ENCODE peak calls at places on chromosomes 16 and 17, in seven cellular contexts. N is brain microvascular endothelial cell; T is AG10803; U is aorta; R is suprapubic skin; B is CD8-positive, alpha-beta T cell; H is heart right ventricle. G is an unnamed sample.

GRCh38 chr17:70144260-70144846 is 25.0 kb upstream of the KCNJ2 start:
- DNase-seq in N (no peak), T (peak), U (no peak), R (no peak), B (no peak), H (no peak), G (no peak)

GRCh38 chr17:73196500-73196899 is 3.6 kb downstream of the COG1 start:
- DNase-seq in N (peak), T (peak), U (peak), R (no peak), B (no peak), H (peak), G (no peak)

GRCh38 chr16:89491238-89491869 is 993 bp upstream of the ANKRD11 start:
- DNase-seq in N (no peak), T (peak), U (no peak), R (no peak), B (no peak), H (no peak), G (no peak)

GRCh38 chr17:79630120-79630519 is 19.3 kb upstream of the RBFOX3 start:
- DNase-seq in N (no peak), T (no peak), U (peak), R (peak), B (no peak), H (no peak), G (peak)

GRCh38 chr17:78679495-78680395 is 102.3 kb downstream of the CYTH1 start:
- DNase-seq in N (no peak), T (no peak), U (peak), R (peak), B (no peak), H (no peak), G (no peak)

GRCh38 chr17:66582373-66583111 is 252.4 kb upstream of the CACNG5 start:
- DNase-seq in N (no peak), T (no peak), U (no peak), R (peak), B (no peak), H (no peak), G (no peak)

GRCh38 chr16:19520861-19521331 is 1.0 kb downstream of the GDE1 start:
- DNase-seq in N (peak), T (no peak), U (no peak), R (no peak), B (no peak), H (no peak), G (no peak)

GRCh38 chr16:57837305-57838125 is 35.2 kb upstream of the KIFC3 start:
- DNase-seq in N (no peak), T (no peak), U (no peak), R (no peak), B (no peak), H (no peak), G (no peak)

GRCh38 chr17:81517339-81518112 is 4.9 kb upstream of the ACTG1 start:
- DNase-seq in N (no peak), T (no peak), U (peak), R (no peak), B (no peak), H (peak), G (no peak)

GRCh38 chr17:64357191-64357981 is 33.3 kb downstream of the PECAM1 start:
- DNase-seq in N (peak), T (peak), U (peak), R (peak), B (no peak), H (peak), G (peak)

GRCh38 chr17:16977932-16978331 is 6.0 kb upstream of the TNFRSF13B start:
- DNase-seq in N (peak), T (peak), U (no peak), R (peak), B (no peak), H (no peak), G (no peak)

GRCh38 chr16:67538666-67539101 is 10.1 kb downstream of the RIPOR1 start:
- DNase-seq in N (peak), T (peak), U (no peak), R (no peak), B (no peak), H (no peak), G (no peak)

GRCh38 chr17:79916991-79917901 is 78.0 kb upstream of the CBX4 start:
- DNase-seq in N (no peak), T (no peak), U (peak), R (no peak), B (no peak), H (no peak), G (peak)

GRCh38 chr17:66971249-66971648 is 6.7 kb downstream of the CACNG4 start:
- DNase-seq in N (no peak), T (no peak), U (no peak), R (no peak), B (no peak), H (no peak), G (no peak)

GRCh38 chr17:42548070-42548837 is 4.5 kb upstream of the HSD17B1 start:
- DNase-seq in N (no peak), T (no peak), U (peak), R (no peak), B (peak), H (peak), G (no peak)

GRCh38 chr16:87691686-87692079 is 74.1 kb downstream of the KLHDC4 start:
- DNase-seq in N (no peak), T (no peak), U (no peak), R (no peak), B (no peak), H (no peak), G (no peak)

GRCh38 chr17:71472809-71473789 is 647.7 kb upstream of the SOX9 start:
- DNase-seq in N (peak), T (peak), U (no peak), R (no peak), B (no peak), H (no peak), G (no peak)

GRCh38 chr16:48862087-48862532 is 252.1 kb upstream of the N4BP1 start:
- DNase-seq in N (no peak), T (peak), U (no peak), R (no peak), B (no peak), H (no peak), G (no peak)

GRCh38 chr17:77316191-77316641 is 175.4 kb downstream of the SEC14L1 start:
- DNase-seq in N (peak), T (peak), U (peak), R (peak), B (no peak), H (no peak), G (no peak)

GRCh38 chr17:48718781-48719641 is 3.3 kb downstream of the PRAC1 start:
- DNase-seq in N (no peak), T (peak), U (peak), R (peak), B (no peak), H (no peak), G (no peak)

GRCh38 chr17:3929764-3930163 is 13.5 kb upstream of the P2RX1 start:
- DNase-seq in N (no peak), T (no peak), U (no peak), R (no peak), B (no peak), H (no peak), G (no peak)

GRCh38 chr17:35536664-35537160 is 766 bp downstream of the SLFN12L start:
- DNase-seq in N (no peak), T (no peak), U (no peak), R (no peak), B (peak), H (no peak), G (no peak)

GRCh38 chr16:84207869-84208268 is 16.9 kb downstream of the ADAD2 start:
- DNase-seq in N (no peak), T (no peak), U (no peak), R (no peak), B (no peak), H (no peak), G (no peak)

GRCh38 chr17:1803280-1803679 is 26.4 kb downstream of the SMYD4 start:
- DNase-seq in N (no peak), T (no peak), U (no peak), R (peak), B (no peak), H (no peak), G (no peak)

GRCh38 chr17:33469911-33470310 is 176.8 kb upstream of the ASIC2 start:
- DNase-seq in N (peak), T (peak), U (no peak), R (no peak), B (no peak), H (no peak), G (peak)

GRCh38 chr16:83878838-83879237 is 20.1 kb upstream of the MLYCD start:
- DNase-seq in N (peak), T (peak), U (no peak), R (no peak), B (no peak), H (no peak), G (no peak)

GRCh38 chr17:65558683-65559311 is 2.7 kb downstream of the AXIN2 start:
- DNase-seq in N (no peak), T (no peak), U (no peak), R (no peak), B (no peak), H (no peak), G (no peak)
- H3K4me3 ChIP-seq in N (peak), T (peak), U (peak), R (no peak), B (peak), H (peak), G (peak)

DNA sequence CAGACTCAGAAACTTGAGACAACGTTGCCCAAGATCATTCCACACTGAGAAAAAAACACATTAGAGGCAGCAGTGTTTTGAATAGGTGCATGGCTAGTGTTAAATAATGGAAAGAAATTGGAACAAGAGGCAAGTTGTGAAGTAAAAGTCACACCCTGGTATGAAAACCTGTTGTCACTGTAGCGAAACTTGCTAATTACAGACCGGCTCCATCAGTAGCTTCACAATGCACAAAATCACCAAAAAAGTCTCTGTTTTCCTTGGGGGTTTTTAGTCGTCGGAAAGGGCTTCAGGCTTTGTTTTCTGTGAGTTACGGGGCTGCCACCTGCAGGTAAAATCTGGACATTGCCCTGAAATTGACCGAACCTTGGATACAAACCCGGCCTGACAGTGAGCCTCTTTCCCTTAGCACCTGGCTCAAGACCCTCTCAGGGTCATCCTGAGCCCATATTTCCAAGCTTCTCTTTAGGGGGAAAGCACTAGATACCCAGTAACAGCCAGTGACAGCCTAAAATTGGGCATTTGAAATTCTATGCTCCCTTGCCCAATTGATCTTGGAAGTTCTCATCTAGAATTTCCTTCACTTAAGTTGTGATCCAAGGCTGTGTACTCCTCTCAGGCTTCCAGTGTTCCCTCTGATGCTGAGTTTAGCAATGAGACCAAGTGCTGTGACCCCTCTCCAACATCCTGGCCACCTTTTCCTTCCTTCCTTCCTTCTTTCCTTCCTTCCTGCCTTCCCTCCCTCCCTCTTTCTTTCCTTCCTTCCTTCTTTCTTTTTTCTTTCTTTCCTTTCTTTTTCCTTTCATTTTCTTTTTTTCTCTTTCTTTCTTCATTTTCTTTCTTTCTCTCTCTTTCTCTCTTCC is 7.2 kb upstream of the GRB2 start:
- DNase-seq in N (peak), T (peak), U (no peak), R (no peak), B (peak), H (peak), G (no peak)
- H3K4me3 ChIP-seq in N (no peak), T (peak), U (no peak), R (no peak), B (peak), H (peak), G (peak)

DNA sequence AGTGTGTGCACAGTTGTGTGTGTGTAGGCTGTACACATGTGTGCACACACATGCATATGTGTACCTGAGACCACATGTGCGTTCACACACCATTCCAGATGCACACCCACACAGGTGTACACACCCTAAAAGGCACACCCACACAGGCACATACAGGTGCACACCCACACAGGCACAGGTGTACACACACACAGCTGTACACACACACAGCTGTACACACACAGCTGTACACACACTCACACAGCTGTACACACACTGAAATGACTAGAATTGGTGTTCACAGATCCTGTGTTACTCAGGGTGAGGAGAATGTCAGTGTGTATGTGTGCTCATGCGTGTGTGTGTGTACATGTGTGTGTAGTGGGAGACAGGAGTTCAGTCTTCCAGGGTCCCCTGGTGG is 15.9 kb upstream of the DOC2B start:
- DNase-seq in N (no peak), T (no peak), U (peak), R (no peak), B (no peak), H (no peak), G (no peak)
- H3K4me3 ChIP-seq in N (no peak), T (no peak), U (no peak), R (no peak), B (no peak), H (no peak), G (no peak)

DNA sequence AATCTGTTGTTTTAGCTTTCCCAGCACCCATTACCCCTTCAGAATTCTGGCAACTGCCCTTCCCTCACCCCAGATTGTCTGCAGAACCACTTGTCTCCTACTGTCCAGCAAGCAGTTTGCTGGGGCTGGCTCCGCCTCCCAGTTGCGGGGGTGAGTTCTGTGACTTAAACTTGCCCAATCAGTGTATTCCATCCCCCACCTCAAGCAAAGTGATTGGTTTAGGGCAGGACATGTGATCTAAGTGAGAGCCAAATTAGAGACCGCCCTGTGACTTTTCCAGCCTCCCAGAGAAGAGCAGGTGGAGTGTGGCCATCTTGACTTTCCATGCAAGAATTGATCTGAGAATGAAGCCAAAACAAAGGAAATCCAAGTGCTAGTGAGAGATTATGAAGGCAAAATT is 22.7 kb upstream of the SRCIN1 start:
- DNase-seq in N (no peak), T (peak), U (peak), R (peak), B (no peak), H (no peak), G (no peak)
- H3K4me3 ChIP-seq in N (no peak), T (no peak), U (no peak), R (no peak), B (no peak), H (no peak), G (no peak)

GRCh38 chr16:31429314-31429713 is 1.2 kb upstream of the COX6A2 start:
- DNase-seq in N (no peak), T (no peak), U (no peak), R (no peak), B (no peak), H (no peak), G (peak)

GRCh38 chr16:31428277-31428597 is at the start of gene COX6A2:
- DNase-seq in N (no peak), T (no peak), U (no peak), R (no peak), B (no peak), H (peak), G (peak)

GRCh38 chr16:31428638-31429247 is 583 bp upstream of the COX6A2 start:
- DNase-seq in N (no peak), T (no peak), U (no peak), R (no peak), B (no peak), H (no peak), G (no peak)

GRCh38 chr16:31430380-31431052 is 2.4 kb upstream of the COX6A2 start:
- DNase-seq in N (no peak), T (no peak), U (no peak), R (no peak), B (no peak), H (no peak), G (no peak)

GRCh38 chr16:31427441-31428276 is 501 bp downstream of the COX6A2 start:
- DNase-seq in N (no peak), T (peak), U (peak), R (no peak), B (peak), H (peak), G (peak)
- H3K4me3 ChIP-seq in N (no peak), T (peak), U (no peak), R (peak), B (no peak), H (peak), G (peak)

GRCh38 chr16:56632848-56633365 is 448 bp downstream of the MT1M start:
- DNase-seq in N (no peak), T (no peak), U (no peak), R (no peak), B (no peak), H (no peak), G (no peak)
- H3K4me3 ChIP-seq in N (peak), T (peak), U (peak), R (peak), B (no peak), H (peak), G (peak)

DNA sequence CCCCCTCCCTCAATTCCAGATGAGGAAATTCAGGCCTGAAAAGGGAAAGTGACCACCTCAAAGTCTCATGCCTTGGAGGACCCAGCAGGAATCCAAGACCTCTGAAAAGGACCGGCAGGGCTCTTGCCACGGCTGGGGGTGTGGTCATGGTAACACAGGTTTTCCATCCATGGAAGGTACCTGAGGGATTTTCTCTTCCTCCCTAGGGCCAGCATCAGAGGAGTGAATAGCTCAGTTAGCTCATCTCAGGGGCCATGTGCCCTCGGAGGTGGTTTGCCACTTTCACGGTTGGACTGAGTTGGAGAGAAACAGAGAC is 1.3 kb downstream of the CIITA start:
- DNase-seq in N (no peak), T (no peak), U (no peak), R (no peak), B (no peak), H (no peak), G (no peak)
- H3K4me3 ChIP-seq in N (no peak), T (peak), U (peak), R (peak), B (peak), H (peak), G (peak)

DNA sequence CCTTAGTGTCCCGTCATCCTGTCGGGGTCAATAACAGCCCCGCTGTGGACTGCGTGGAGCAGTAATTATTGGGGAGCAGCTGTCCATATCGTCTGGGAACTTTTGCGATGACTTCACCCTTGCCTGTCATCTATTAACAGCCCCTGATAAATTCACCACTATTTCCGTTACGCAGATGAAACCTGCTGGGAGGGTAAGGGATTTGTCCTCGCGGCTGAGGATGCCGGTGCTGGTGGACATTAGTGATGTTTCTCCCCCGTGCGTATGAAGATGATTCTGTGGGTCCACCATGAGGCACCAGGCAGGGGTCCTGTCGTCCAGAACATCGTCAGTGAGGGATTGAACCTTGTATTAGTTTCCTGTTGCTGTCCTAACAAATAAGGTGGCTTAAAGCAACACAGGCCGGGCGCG is 1.0 kb downstream of the FLYWCH2 start:
- DNase-seq in N (no peak), T (no peak), U (peak), R (no peak), B (no peak), H (no peak), G (no peak)
- H3K4me3 ChIP-seq in N (peak), T (peak), U (peak), R (peak), B (peak), H (peak), G (peak)

GRCh38 chr17:6936370-6937028 is 59.4 kb upstream of the ALOX12 start:
- DNase-seq in N (no peak), T (peak), U (no peak), R (no peak), B (no peak), H (no peak), G (peak)
- H3K4me3 ChIP-seq in N (peak), T (peak), U (peak), R (peak), B (no peak), H (peak), G (peak)